ENCODE peak calls at places on chromosomes 7 and 10, in four cellular contexts. One of them, this sample, is unnamed.

GRCh38 chr7:7100432-7100849 is 81.9 kb upstream of the C1GALT1 start:
- DNase-seq in astrocyte: no peak
- DNase-seq in mesendoderm: peak; percentile 99
- DNase-seq in cardiac muscle cell: no peak
- DNase-seq in this sample: no peak

GRCh38 chr10:90435296-90435695 is 422.5 kb downstream of the HTR7 start:
- DNase-seq in astrocyte: peak; percentile 31
- DNase-seq in mesendoderm: no peak
- DNase-seq in cardiac muscle cell: no peak
- DNase-seq in this sample: no peak

GRCh38 chr10:24685958-24686540 is 37.6 kb downstream of the ARHGAP21 start:
- DNase-seq in astrocyte: peak; percentile 79
- DNase-seq in mesendoderm: no peak
- DNase-seq in cardiac muscle cell: no peak
- DNase-seq in this sample: peak; percentile 31

GRCh38 chr10:92757066-92757716 is 67.4 kb downstream of the HHEX start:
- DNase-seq in astrocyte: peak; percentile 74
- DNase-seq in mesendoderm: peak; percentile 65
- DNase-seq in cardiac muscle cell: peak; percentile 78
- DNase-seq in this sample: peak; percentile 69

GRCh38 chr7:108568801-108569380 is 615 bp downstream of the THAP5 start:
- DNase-seq in astrocyte: no peak
- DNase-seq in mesendoderm: no peak
- DNase-seq in cardiac muscle cell: no peak
- DNase-seq in this sample: peak; percentile 55

GRCh38 chr10:11772575-11773288 is 30.6 kb downstream of the ECHDC3 start:
- DNase-seq in astrocyte: no peak
- DNase-seq in mesendoderm: no peak
- DNase-seq in cardiac muscle cell: no peak
- DNase-seq in this sample: no peak

GRCh38 chr7:127946847-127947246 is 84.4 kb downstream of the LRRC4 start:
- DNase-seq in astrocyte: no peak
- DNase-seq in mesendoderm: no peak
- DNase-seq in cardiac muscle cell: no peak
- DNase-seq in this sample: no peak

GRCh38 chr10:123911866-123912265 is 20.3 kb upstream of the CPXM2 start:
- DNase-seq in astrocyte: no peak
- DNase-seq in mesendoderm: no peak
- DNase-seq in cardiac muscle cell: no peak
- DNase-seq in this sample: no peak

GRCh38 chr10:131160219-131160875 is 151.2 kb downstream of the TCERG1L start:
- DNase-seq in astrocyte: no peak
- DNase-seq in mesendoderm: no peak
- DNase-seq in cardiac muscle cell: no peak
- DNase-seq in this sample: peak; percentile 74

GRCh38 chr7:48643420-48644013 is 280.8 kb upstream of the CDC14C start:
- DNase-seq in astrocyte: peak; percentile 3
- DNase-seq in mesendoderm: peak; percentile 26
- DNase-seq in cardiac muscle cell: peak; percentile 49
- DNase-seq in this sample: no peak

GRCh38 chr10:19876570-19876969 is 60.3 kb downstream of the PLXDC2 start:
- DNase-seq in astrocyte: no peak
- DNase-seq in mesendoderm: no peak
- DNase-seq in cardiac muscle cell: no peak
- DNase-seq in this sample: no peak

GRCh38 chr10:35127289-35127891 is 744 bp downstream of the CREM start:
- DNase-seq in astrocyte: peak; percentile 51
- DNase-seq in mesendoderm: peak; percentile 71
- DNase-seq in cardiac muscle cell: peak; percentile 24
- DNase-seq in this sample: peak; percentile 93

GRCh38 chr7:148151778-148152177 is 438.8 kb upstream of the C7orf33 start:
- DNase-seq in astrocyte: no peak
- DNase-seq in mesendoderm: peak; percentile 17
- DNase-seq in cardiac muscle cell: no peak
- DNase-seq in this sample: no peak

GRCh38 chr7:120190566-120190965 is 82.4 kb upstream of the KCND2 start:
- DNase-seq in astrocyte: no peak
- DNase-seq in mesendoderm: peak; percentile 71
- DNase-seq in cardiac muscle cell: no peak
- DNase-seq in this sample: no peak

GRCh38 chr10:129773359-129773990 is 190.6 kb downstream of the EBF3 start:
- DNase-seq in astrocyte: no peak
- DNase-seq in mesendoderm: no peak
- DNase-seq in cardiac muscle cell: no peak
- DNase-seq in this sample: peak; percentile 37

GRCh38 chr7:30799206-30799975 is 28.2 kb downstream of the MINDY4 start:
- DNase-seq in astrocyte: peak; percentile 86
- DNase-seq in mesendoderm: peak; percentile 60
- DNase-seq in cardiac muscle cell: no peak
- DNase-seq in this sample: peak; percentile 94

GRCh38 chr10:49550563-49550962 is 11.6 kb upstream of the ERCC6 start:
- DNase-seq in astrocyte: peak; percentile 89
- DNase-seq in mesendoderm: peak; percentile 74
- DNase-seq in cardiac muscle cell: no peak
- DNase-seq in this sample: no peak

GRCh38 chr10:125086716-125087115 is 73.6 kb downstream of the CTBP2 start:
- DNase-seq in astrocyte: no peak
- DNase-seq in mesendoderm: no peak
- DNase-seq in cardiac muscle cell: no peak
- DNase-seq in this sample: no peak

GRCh38 chr7:93720106-93720505 is 145.6 kb upstream of the CALCR start:
- DNase-seq in astrocyte: no peak
- DNase-seq in mesendoderm: no peak
- DNase-seq in cardiac muscle cell: no peak
- DNase-seq in this sample: peak; percentile 78

GRCh38 chr7:16712916-16713315 is 40.6 kb upstream of the TSPAN13 start:
- DNase-seq in astrocyte: peak; percentile 81
- DNase-seq in mesendoderm: no peak
- DNase-seq in cardiac muscle cell: no peak
- DNase-seq in this sample: peak; percentile 50

GRCh38 chr10:117374506-117375359 is 507 bp downstream of the PDZD8 start:
- DNase-seq in astrocyte: peak; percentile 38
- DNase-seq in mesendoderm: peak; percentile 59
- DNase-seq in cardiac muscle cell: peak; percentile 42
- DNase-seq in this sample: peak; percentile 93

GRCh38 chr10:95508730-95509129 is 52.4 kb downstream of the SORBS1 start:
- DNase-seq in astrocyte: peak; percentile 89
- DNase-seq in mesendoderm: peak; percentile 85
- DNase-seq in cardiac muscle cell: peak; percentile 79
- DNase-seq in this sample: no peak

GRCh38 chr10:101292194-101293006 is 61.6 kb upstream of the BTRC start:
- DNase-seq in astrocyte: no peak
- DNase-seq in mesendoderm: no peak
- DNase-seq in cardiac muscle cell: peak; percentile 52
- DNase-seq in this sample: peak; percentile 91

GRCh38 chr7:100016209-100016901 is 959 bp downstream of the ZKSCAN1 start:
- DNase-seq in astrocyte: no peak
- DNase-seq in mesendoderm: no peak
- DNase-seq in cardiac muscle cell: no peak
- DNase-seq in this sample: peak; percentile 70

GRCh38 chr7:55052081-55052480 is 33.3 kb downstream of the EGFR start:
- DNase-seq in astrocyte: peak; percentile 85
- DNase-seq in mesendoderm: no peak
- DNase-seq in cardiac muscle cell: no peak
- DNase-seq in this sample: no peak

GRCh38 chr10:20634841-20635240 is 262.3 kb downstream of the NEBL start:
- DNase-seq in astrocyte: no peak
- DNase-seq in mesendoderm: no peak
- DNase-seq in cardiac muscle cell: no peak
- DNase-seq in this sample: no peak

GRCh38 chr7:84274029-84274638 is 79.5 kb upstream of the SEMA3A start:
- DNase-seq in astrocyte: no peak
- DNase-seq in mesendoderm: peak; percentile 11
- DNase-seq in cardiac muscle cell: peak; percentile 32
- DNase-seq in this sample: no peak

GRCh38 chr10:21675157-21675796 is 141.2 kb downstream of the MLLT10 start:
- DNase-seq in astrocyte: peak; percentile 4
- DNase-seq in mesendoderm: peak; percentile 60
- DNase-seq in cardiac muscle cell: peak; percentile 41
- DNase-seq in this sample: peak; percentile 25

GRCh38 chr7:134254311-134254710 is 62.4 kb downstream of the SLC35B4 start:
- DNase-seq in astrocyte: no peak
- DNase-seq in mesendoderm: peak; percentile 27
- DNase-seq in cardiac muscle cell: no peak
- DNase-seq in this sample: no peak

GRCh38 chr10:96556003-96556402 is 30.8 kb downstream of the TM9SF3 start:
- DNase-seq in astrocyte: no peak
- DNase-seq in mesendoderm: peak; percentile 20
- DNase-seq in cardiac muscle cell: peak; percentile 42
- DNase-seq in this sample: no peak

DNA sequence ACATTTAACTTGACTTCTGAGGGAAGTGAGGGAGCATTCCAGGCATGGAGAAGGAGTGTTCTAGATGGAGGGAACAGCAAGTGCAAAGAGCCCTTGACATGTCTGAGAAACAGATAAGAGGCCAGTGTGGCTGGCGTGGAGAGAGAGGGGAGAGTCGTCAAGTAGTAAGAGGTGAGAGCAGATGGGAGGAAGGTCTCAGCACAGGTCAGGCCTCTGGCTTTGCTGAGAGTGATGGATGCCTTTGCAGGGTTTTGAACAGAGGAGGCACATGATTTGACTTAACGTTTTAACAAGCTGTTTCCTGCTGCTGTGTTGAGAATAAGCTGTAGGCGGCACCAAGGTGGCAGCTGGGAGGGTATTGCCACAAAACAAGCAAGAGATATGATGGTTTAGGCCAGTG is 97.2 kb downstream of the KAT6B start:
- DNase-seq in astrocyte: no peak
- DNase-seq in mesendoderm: peak; percentile 80
- DNase-seq in cardiac muscle cell: peak; percentile 91
- DNase-seq in this sample: no peak
- H3K4me1 ChIP-seq in astrocyte: peaks cover 48% of the 10 kb centered on the region
- H3K4me1 ChIP-seq in mesendoderm: peaks cover 10% of the 10 kb centered on the region
- H3K4me1 ChIP-seq in cardiac muscle cell: peaks cover 39% of the 10 kb centered on the region
- H3K4me1 ChIP-seq in this sample: peaks cover 49% of the 10 kb centered on the region

GRCh38 chr10:71641986-71642385 is 77.6 kb downstream of the C10orf105 start:
- DNase-seq in astrocyte: no peak
- DNase-seq in mesendoderm: no peak
- DNase-seq in cardiac muscle cell: no peak
- DNase-seq in this sample: peak; percentile 83

GRCh38 chr10:71646051-71646450 is 73.5 kb downstream of the C10orf105 start:
- DNase-seq in astrocyte: no peak
- DNase-seq in mesendoderm: no peak
- DNase-seq in cardiac muscle cell: no peak
- DNase-seq in this sample: peak; percentile 80

GRCh38 chr10:71644307-71645180 is 75.0 kb downstream of the C10orf105 start:
- DNase-seq in astrocyte: no peak
- DNase-seq in mesendoderm: no peak
- DNase-seq in cardiac muscle cell: no peak
- DNase-seq in this sample: no peak

GRCh38 chr10:71641449-71641848 is 78.1 kb downstream of the C10orf105 start:
- DNase-seq in astrocyte: no peak
- DNase-seq in mesendoderm: no peak
- DNase-seq in cardiac muscle cell: no peak
- DNase-seq in this sample: peak; percentile 74

GRCh38 chr10:71643904-71644303 is 75.7 kb downstream of the C10orf105 start:
- DNase-seq in astrocyte: no peak
- DNase-seq in mesendoderm: no peak
- DNase-seq in cardiac muscle cell: no peak
- DNase-seq in this sample: no peak
- H3K4me1 ChIP-seq in astrocyte: no peaks in the 10 kb centered on the region
- H3K4me1 ChIP-seq in mesendoderm: peaks cover 14% of the 10 kb centered on the region
- H3K4me1 ChIP-seq in cardiac muscle cell: peaks cover 6% of the 10 kb centered on the region
- H3K4me1 ChIP-seq in this sample: no peaks in the 10 kb centered on the region

DNA sequence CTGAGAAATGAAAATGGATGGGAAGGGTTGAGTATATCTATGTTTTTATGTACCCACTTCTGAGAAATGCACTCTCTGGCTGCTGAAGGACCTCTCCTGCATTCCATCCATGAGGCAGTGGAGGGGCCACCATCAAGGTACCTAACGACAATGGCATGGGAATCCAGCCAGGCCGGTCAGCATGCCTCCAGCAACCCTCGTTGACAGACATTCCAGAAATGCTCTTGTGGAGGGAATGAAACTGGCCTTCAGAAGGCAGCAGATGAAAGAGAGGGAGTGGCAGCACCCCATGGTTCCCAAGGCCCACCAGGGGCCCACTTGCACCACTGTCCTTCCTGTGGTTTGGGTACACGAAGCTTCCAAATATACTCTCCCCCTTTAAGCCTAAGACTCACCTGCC is 269.0 kb downstream of the ARHGAP12 start:
- DNase-seq in astrocyte: no peak
- DNase-seq in mesendoderm: peak; percentile 52
- DNase-seq in cardiac muscle cell: no peak
- DNase-seq in this sample: no peak
- H3K4me1 ChIP-seq in astrocyte: peaks cover 4% of the 10 kb centered on the region
- H3K4me1 ChIP-seq in mesendoderm: no peaks in the 10 kb centered on the region
- H3K4me1 ChIP-seq in cardiac muscle cell: no peaks in the 10 kb centered on the region
- H3K4me1 ChIP-seq in this sample: peaks cover 10% of the 10 kb centered on the region

GRCh38 chr10:119596537-119597404 is at the start of gene TIAL1:
- DNase-seq in astrocyte: peak; percentile 99
- DNase-seq in mesendoderm: peak; percentile 100
- DNase-seq in cardiac muscle cell: peak; percentile 100
- DNase-seq in this sample: peak; percentile 96

GRCh38 chr10:119598397-119598796 is 1.6 kb upstream of the TIAL1 start:
- DNase-seq in astrocyte: no peak
- DNase-seq in mesendoderm: no peak
- DNase-seq in cardiac muscle cell: no peak
- DNase-seq in this sample: no peak

GRCh38 chr10:119597405-119598186 is 832 bp upstream of the TIAL1 start:
- DNase-seq in astrocyte: no peak
- DNase-seq in mesendoderm: no peak
- DNase-seq in cardiac muscle cell: no peak
- DNase-seq in this sample: no peak

GRCh38 chr10:119595134-119595714 is 1.5 kb downstream of the TIAL1 start:
- DNase-seq in astrocyte: peak; percentile 59
- DNase-seq in mesendoderm: peak; percentile 55
- DNase-seq in cardiac muscle cell: no peak
- DNase-seq in this sample: peak; percentile 52

GRCh38 chr10:119595715-119596515 is 849 bp downstream of the TIAL1 start:
- DNase-seq in astrocyte: peak; percentile 30
- DNase-seq in mesendoderm: peak; percentile 59
- DNase-seq in cardiac muscle cell: peak; percentile 54
- DNase-seq in this sample: peak; percentile 75
- H3K4me1 ChIP-seq in astrocyte: peaks cover 27% of the 10 kb centered on the region
- H3K4me1 ChIP-seq in mesendoderm: no peaks in the 10 kb centered on the region
- H3K4me1 ChIP-seq in cardiac muscle cell: peaks cover 29% of the 10 kb centered on the region
- H3K4me1 ChIP-seq in this sample: peaks cover 38% of the 10 kb centered on the region

GRCh38 chr7:140033779-140034363 is 28.9 kb downstream of the PARP12 start:
- DNase-seq in astrocyte: peak; percentile 53
- DNase-seq in mesendoderm: no peak
- DNase-seq in cardiac muscle cell: no peak
- DNase-seq in this sample: no peak
- H3K4me1 ChIP-seq in astrocyte: peaks cover 22% of the 10 kb centered on the region
- H3K4me1 ChIP-seq in mesendoderm: no peaks in the 10 kb centered on the region
- H3K4me1 ChIP-seq in cardiac muscle cell: no peaks in the 10 kb centered on the region
- H3K4me1 ChIP-seq in this sample: peaks cover 59% of the 10 kb centered on the region

This sample was measured in osteoblast.